ENCODE peak calls at places on chromosomes 1 and 21, in seven cellular contexts. One of them, this sample, is unnamed.

GRCh38 chr21:33136898-33137502 is 67.1 kb downstream of the OLIG1 start:
- DNase-seq in left cardiac atrium: no peak
- DNase-seq in adrenal gland: no peak
- DNase-seq in CD8-positive, alpha-beta T cell: no peak
- DNase-seq in HS-27A: no peak
- DNase-seq in cerebellar cortex: no peak
- DNase-seq in SW480: no peak
- DNase-seq in this sample: no peak

GRCh38 chr1:228085287-228085926 is 2.9 kb downstream of the ARF1 start:
- DNase-seq in SW480: no peak
- DNase-seq in HS-27A: no peak
- DNase-seq in CD8-positive, alpha-beta T cell: no peak
- DNase-seq in left cardiac atrium: peak; percentile 51
- DNase-seq in adrenal gland: peak; percentile 52
- DNase-seq in cerebellar cortex: no peak
- DNase-seq in this sample: no peak

GRCh38 chr1:93908394-93909145 is 660 bp downstream of the GCLM start:
- DNase-seq in cerebellar cortex: peak; percentile 31
- DNase-seq in adrenal gland: peak; percentile 73
- DNase-seq in CD8-positive, alpha-beta T cell: peak; percentile 56
- DNase-seq in left cardiac atrium: peak; percentile 33
- DNase-seq in SW480: peak; percentile 37
- DNase-seq in HS-27A: no peak
- DNase-seq in this sample: peak; percentile 45

GRCh38 chr21:36691539-36692124 is 7.3 kb upstream of the SIM2 start:
- DNase-seq in CD8-positive, alpha-beta T cell: no peak
- DNase-seq in adrenal gland: no peak
- DNase-seq in HS-27A: no peak
- DNase-seq in cerebellar cortex: no peak
- DNase-seq in left cardiac atrium: no peak
- DNase-seq in SW480: no peak
- DNase-seq in this sample: no peak

GRCh38 chr1:155940993-155941844 is at the start of gene RXFP4:
- DNase-seq in cerebellar cortex: peak; percentile 59
- DNase-seq in adrenal gland: no peak
- DNase-seq in left cardiac atrium: peak; percentile 46
- DNase-seq in SW480: peak; percentile 79
- DNase-seq in CD8-positive, alpha-beta T cell: no peak
- DNase-seq in HS-27A: no peak
- DNase-seq in this sample: no peak

GRCh38 chr1:89833183-89834077 is 12.6 kb downstream of the LRRC8D start:
- DNase-seq in adrenal gland: peak; percentile 41
- DNase-seq in HS-27A: no peak
- DNase-seq in SW480: no peak
- DNase-seq in left cardiac atrium: no peak
- DNase-seq in CD8-positive, alpha-beta T cell: no peak
- DNase-seq in cerebellar cortex: peak; percentile 53
- DNase-seq in this sample: no peak

GRCh38 chr1:225179686-225180085 is 248.2 kb downstream of the LBR start:
- DNase-seq in adrenal gland: no peak
- DNase-seq in CD8-positive, alpha-beta T cell: no peak
- DNase-seq in HS-27A: no peak
- DNase-seq in cerebellar cortex: no peak
- DNase-seq in left cardiac atrium: no peak
- DNase-seq in SW480: no peak
- DNase-seq in this sample: no peak

GRCh38 chr1:201059871-201060555 is 36.5 kb upstream of the KIF21B start:
- DNase-seq in adrenal gland: no peak
- DNase-seq in left cardiac atrium: no peak
- DNase-seq in SW480: no peak
- DNase-seq in CD8-positive, alpha-beta T cell: no peak
- DNase-seq in HS-27A: no peak
- DNase-seq in cerebellar cortex: no peak
- DNase-seq in this sample: no peak

GRCh38 chr1:67892451-67893125 is 59.3 kb upstream of the GNG12 start:
- DNase-seq in left cardiac atrium: no peak
- DNase-seq in cerebellar cortex: no peak
- DNase-seq in adrenal gland: no peak
- DNase-seq in HS-27A: no peak
- DNase-seq in CD8-positive, alpha-beta T cell: no peak
- DNase-seq in SW480: no peak
- DNase-seq in this sample: no peak

GRCh38 chr1:17819129-17819802 is 64.1 kb downstream of the ACTL8 start:
- DNase-seq in HS-27A: no peak
- DNase-seq in adrenal gland: no peak
- DNase-seq in cerebellar cortex: peak; percentile 64
- DNase-seq in SW480: no peak
- DNase-seq in left cardiac atrium: peak; percentile 49
- DNase-seq in CD8-positive, alpha-beta T cell: no peak
- DNase-seq in this sample: no peak

GRCh38 chr1:245952383-245952989 is 554.6 kb downstream of the SMYD3 start:
- DNase-seq in SW480: no peak
- DNase-seq in adrenal gland: no peak
- DNase-seq in cerebellar cortex: no peak
- DNase-seq in HS-27A: no peak
- DNase-seq in CD8-positive, alpha-beta T cell: no peak
- DNase-seq in left cardiac atrium: no peak
- DNase-seq in this sample: no peak

GRCh38 chr1:46401964-46402626 is 8.0 kb downstream of the FAAH start:
- DNase-seq in cerebellar cortex: peak; percentile 97
- DNase-seq in CD8-positive, alpha-beta T cell: no peak
- DNase-seq in HS-27A: no peak
- DNase-seq in SW480: peak; percentile 67
- DNase-seq in left cardiac atrium: peak; percentile 61
- DNase-seq in adrenal gland: peak; percentile 88
- DNase-seq in this sample: peak; percentile 92

GRCh38 chr1:94713472-94714141 is 106.5 kb upstream of the SLC44A3 start:
- DNase-seq in SW480: peak; percentile 94
- DNase-seq in left cardiac atrium: peak; percentile 81
- DNase-seq in HS-27A: peak; percentile 95
- DNase-seq in cerebellar cortex: peak; percentile 6
- DNase-seq in CD8-positive, alpha-beta T cell: no peak
- DNase-seq in adrenal gland: peak; percentile 95
- DNase-seq in this sample: no peak

GRCh38 chr1:222950892-222951291 is 136.1 kb downstream of the DISP1 start:
- DNase-seq in HS-27A: no peak
- DNase-seq in SW480: no peak
- DNase-seq in adrenal gland: no peak
- DNase-seq in CD8-positive, alpha-beta T cell: no peak
- DNase-seq in cerebellar cortex: no peak
- DNase-seq in left cardiac atrium: no peak
- DNase-seq in this sample: no peak

GRCh38 chr1:13585599-13585965 is 1.9 kb downstream of the PDPN start:
- DNase-seq in cerebellar cortex: no peak
- DNase-seq in CD8-positive, alpha-beta T cell: no peak
- DNase-seq in adrenal gland: no peak
- DNase-seq in HS-27A: no peak
- DNase-seq in SW480: no peak
- DNase-seq in left cardiac atrium: no peak
- DNase-seq in this sample: no peak